ENCODE peak calls at places on chromosomes 2 and 18, in five cellular contexts. One of them, this sample, is unnamed. For H3K36me3 and H3K27me3, the result is how much of the 10 kb centered on the place peaks cover.

GRCh38 chr2:64036343-64036742 is 17.1 kb upstream of the VPS54 start:
- DNase-seq in tibial nerve: no peak
- DNase-seq in aorta: no peak
- DNase-seq in astrocyte: peak
- DNase-seq in Karpas-422: no peak
- DNase-seq in this sample: no peak

GRCh38 chr2:113039675-113040074 is 13.0 kb downstream of the IL36B start:
- DNase-seq in tibial nerve: no peak
- DNase-seq in aorta: no peak
- DNase-seq in astrocyte: no peak
- DNase-seq in Karpas-422: no peak
- DNase-seq in this sample: no peak

GRCh38 chr2:102619414-102620319 is at the start of gene SLC9A2:
- DNase-seq in astrocyte: peak
- DNase-seq in aorta: no peak
- DNase-seq in Karpas-422: no peak
- DNase-seq in tibial nerve: no peak
- DNase-seq in this sample: peak

GRCh38 chr2:230849633-230850357 is 14.9 kb upstream of the ITM2C start:
- DNase-seq in Karpas-422: peak
- DNase-seq in tibial nerve: no peak
- DNase-seq in aorta: no peak
- DNase-seq in astrocyte: no peak
- DNase-seq in this sample: peak

GRCh38 chr2:25276569-25277465 is 64.9 kb downstream of the DNMT3A start:
- DNase-seq in Karpas-422: peak
- DNase-seq in aorta: peak
- DNase-seq in tibial nerve: peak
- DNase-seq in astrocyte: no peak
- DNase-seq in this sample: no peak

GRCh38 chr2:53633441-53633840 is 134.2 kb upstream of the CHAC2 start:
- DNase-seq in Karpas-422: no peak
- DNase-seq in aorta: no peak
- DNase-seq in astrocyte: peak
- DNase-seq in tibial nerve: no peak
- DNase-seq in this sample: no peak

GRCh38 chr2:191666733-191667132 is 11.2 kb upstream of the NABP1 start:
- DNase-seq in aorta: no peak
- DNase-seq in tibial nerve: no peak
- DNase-seq in astrocyte: peak
- DNase-seq in Karpas-422: no peak
- DNase-seq in this sample: no peak

GRCh38 chr2:30958571-30959220 is 151.4 kb upstream of the CAPN13 start:
- DNase-seq in tibial nerve: no peak
- DNase-seq in astrocyte: no peak
- DNase-seq in Karpas-422: no peak
- DNase-seq in aorta: no peak
- DNase-seq in this sample: no peak

GRCh38 chr2:46299365-46300263 is 2.4 kb downstream of the EPAS1 start:
- DNase-seq in aorta: peak
- DNase-seq in astrocyte: peak
- DNase-seq in tibial nerve: peak
- DNase-seq in Karpas-422: no peak
- DNase-seq in this sample: peak

GRCh38 chr2:178282075-178282474 is 87.8 kb downstream of the OSBPL6 start:
- DNase-seq in tibial nerve: no peak
- DNase-seq in aorta: no peak
- DNase-seq in Karpas-422: no peak
- DNase-seq in astrocyte: peak
- DNase-seq in this sample: no peak

GRCh38 chr2:169038338-169038757 is 7.2 kb upstream of the ABCB11 start:
- DNase-seq in aorta: no peak
- DNase-seq in astrocyte: peak
- DNase-seq in Karpas-422: peak
- DNase-seq in tibial nerve: no peak
- DNase-seq in this sample: no peak

GRCh38 chr2:237026981-237027711 is 58.5 kb upstream of the COPS8 start:
- DNase-seq in astrocyte: peak
- DNase-seq in Karpas-422: peak
- DNase-seq in tibial nerve: peak
- DNase-seq in aorta: peak
- DNase-seq in this sample: peak

GRCh38 chr2:166239548-166239947 is 111.7 kb upstream of the SCN1A start:
- DNase-seq in astrocyte: peak
- DNase-seq in aorta: no peak
- DNase-seq in Karpas-422: no peak
- DNase-seq in tibial nerve: no peak
- DNase-seq in this sample: peak

GRCh38 chr2:216298719-216299118 is 73.6 kb downstream of the MARCHF4 start:
- DNase-seq in Karpas-422: no peak
- DNase-seq in tibial nerve: no peak
- DNase-seq in astrocyte: peak
- DNase-seq in aorta: no peak
- DNase-seq in this sample: peak

GRCh38 chr2:122873951-122874350 is 1118.5 kb downstream of the TSN start:
- DNase-seq in astrocyte: no peak
- DNase-seq in Karpas-422: no peak
- DNase-seq in tibial nerve: no peak
- DNase-seq in aorta: no peak
- DNase-seq in this sample: no peak

GRCh38 chr18:49031511-49032188 is 80.9 kb upstream of the SMAD7 start:
- DNase-seq in tibial nerve: no peak
- DNase-seq in Karpas-422: no peak
- DNase-seq in aorta: no peak
- DNase-seq in astrocyte: no peak
- DNase-seq in this sample: no peak

GRCh38 chr2:211867845-211868361 is 670.7 kb downstream of the ERBB4 start:
- DNase-seq in aorta: no peak
- DNase-seq in astrocyte: peak
- DNase-seq in tibial nerve: no peak
- DNase-seq in Karpas-422: no peak
- DNase-seq in this sample: no peak

GRCh38 chr2:40103163-40103562 is 324.1 kb upstream of the THUMPD2 start:
- DNase-seq in aorta: no peak
- DNase-seq in Karpas-422: no peak
- DNase-seq in tibial nerve: no peak
- DNase-seq in astrocyte: peak
- DNase-seq in this sample: no peak

GRCh38 chr2:240831594-240832204 is 11.7 kb upstream of the KIF1A start:
- DNase-seq in tibial nerve: no peak
- DNase-seq in Karpas-422: no peak
- DNase-seq in astrocyte: no peak
- DNase-seq in aorta: no peak
- DNase-seq in this sample: no peak

GRCh38 chr2:240833724-240834285 is 13.8 kb upstream of the KIF1A start:
- DNase-seq in Karpas-422: no peak
- DNase-seq in aorta: no peak
- DNase-seq in astrocyte: no peak
- DNase-seq in tibial nerve: no peak
- DNase-seq in this sample: no peak

GRCh38 chr2:240832816-240833497 is 12.9 kb upstream of the KIF1A start:
- DNase-seq in tibial nerve: no peak
- DNase-seq in aorta: no peak
- DNase-seq in Karpas-422: no peak
- DNase-seq in astrocyte: no peak
- DNase-seq in this sample: no peak

GRCh38 chr2:240834377-240834975 is 14.5 kb upstream of the KIF1A start:
- DNase-seq in aorta: no peak
- DNase-seq in tibial nerve: no peak
- DNase-seq in Karpas-422: no peak
- DNase-seq in astrocyte: no peak
- DNase-seq in this sample: no peak

DNA sequence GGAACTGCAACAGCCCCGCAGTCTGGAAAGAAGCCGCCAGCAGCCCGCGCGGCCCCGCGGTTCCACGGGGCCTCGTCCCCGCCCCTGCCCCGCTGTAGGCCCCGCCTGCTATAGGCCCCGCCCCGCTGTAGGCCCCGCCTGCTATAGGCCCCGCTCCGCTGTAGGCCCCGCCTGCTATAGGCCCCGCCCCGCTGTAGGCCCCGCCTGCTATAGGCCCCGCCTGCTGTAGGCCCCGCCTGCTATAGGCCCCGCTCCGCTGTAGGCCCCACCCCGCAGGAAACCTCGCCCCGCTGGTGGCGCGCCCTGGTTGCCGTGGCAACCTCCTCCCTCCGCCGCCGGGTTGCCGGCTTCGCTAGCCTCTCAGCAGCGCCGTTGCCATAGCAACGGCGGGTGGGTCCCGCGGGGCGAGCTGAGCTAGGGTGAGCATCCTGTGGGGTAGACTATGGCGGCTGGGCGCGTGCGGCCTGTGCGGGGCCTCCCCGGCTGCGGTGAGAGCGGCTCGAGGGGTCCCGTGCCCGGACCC is 12.2 kb upstream of the KIF1A start:
- DNase-seq in astrocyte: peak
- DNase-seq in tibial nerve: peak
- DNase-seq in aorta: peak
- DNase-seq in Karpas-422: peak
- DNase-seq in this sample: peak
- H3K4me3 ChIP-seq in astrocyte: peak
- H3K4me3 ChIP-seq in tibial nerve: peak
- H3K4me3 ChIP-seq in aorta: no peak
- H3K4me3 ChIP-seq in Karpas-422: no peak
- H3K4me3 ChIP-seq in this sample: peak

GRCh38 chr18:26443853-26444252 is 104.5 kb downstream of the KCTD1 start:
- DNase-seq in astrocyte: no peak
- DNase-seq in aorta: no peak
- DNase-seq in Karpas-422: no peak
- DNase-seq in tibial nerve: no peak
- DNase-seq in this sample: no peak

GRCh38 chr18:26442139-26442538 is 106.2 kb downstream of the KCTD1 start:
- DNase-seq in astrocyte: peak
- DNase-seq in aorta: no peak
- DNase-seq in Karpas-422: no peak
- DNase-seq in tibial nerve: no peak
- DNase-seq in this sample: peak

GRCh38 chr18:26439537-26439936 is 108.8 kb downstream of the KCTD1 start:
- DNase-seq in astrocyte: no peak
- DNase-seq in Karpas-422: no peak
- DNase-seq in aorta: no peak
- DNase-seq in tibial nerve: no peak
- DNase-seq in this sample: no peak

GRCh38 chr18:26438980-26439379 is 109.4 kb downstream of the KCTD1 start:
- DNase-seq in astrocyte: no peak
- DNase-seq in Karpas-422: peak
- DNase-seq in aorta: no peak
- DNase-seq in tibial nerve: no peak
- DNase-seq in this sample: no peak

DNA sequence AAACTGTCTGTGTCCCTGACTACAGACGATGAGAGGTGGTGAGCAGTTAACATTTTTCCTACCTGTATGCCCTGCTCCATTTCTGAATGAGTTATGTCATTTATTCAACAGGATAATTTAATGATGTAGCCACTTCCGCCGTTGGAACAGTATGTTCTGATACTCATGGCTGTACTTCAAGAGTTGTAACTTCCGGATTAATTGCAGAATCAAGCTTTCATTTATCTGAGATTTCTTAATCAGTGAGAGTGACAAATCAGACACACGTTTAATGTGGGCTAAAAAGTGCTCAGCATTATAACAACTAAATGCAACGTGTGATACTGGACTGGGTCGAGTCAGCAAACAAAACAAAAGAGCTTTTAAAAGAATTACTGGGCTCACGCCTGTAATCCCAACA is 107.7 kb downstream of the KCTD1 start:
- DNase-seq in tibial nerve: no peak
- DNase-seq in Karpas-422: peak
- DNase-seq in astrocyte: no peak
- DNase-seq in aorta: no peak
- DNase-seq in this sample: no peak
- H3K36me3 ChIP-seq in tibial nerve: under half
- H3K36me3 ChIP-seq in Karpas-422: under half
- H3K36me3 ChIP-seq in astrocyte: under half
- H3K36me3 ChIP-seq in aorta: under half
- H3K36me3 ChIP-seq in this sample: under half

GRCh38 chr18:59639821-59640220 is 57.4 kb downstream of the CCBE1 start:
- DNase-seq in astrocyte: no peak
- DNase-seq in Karpas-422: no peak
- DNase-seq in aorta: no peak
- DNase-seq in tibial nerve: no peak
- DNase-seq in this sample: no peak
- H3K27me3 ChIP-seq in astrocyte: under half
- H3K27me3 ChIP-seq in Karpas-422: under half
- H3K27me3 ChIP-seq in aorta: under half
- H3K27me3 ChIP-seq in tibial nerve: under half
- H3K27me3 ChIP-seq in this sample: under half

GRCh38 chr2:27094353-27094984 is 7.9 kb downstream of the KHK start:
- DNase-seq in aorta: no peak
- DNase-seq in tibial nerve: no peak
- DNase-seq in Karpas-422: no peak
- DNase-seq in astrocyte: no peak
- DNase-seq in this sample: no peak

GRCh38 chr2:27091746-27092695 is 5.4 kb downstream of the KHK start:
- DNase-seq in tibial nerve: no peak
- DNase-seq in astrocyte: no peak
- DNase-seq in aorta: peak
- DNase-seq in Karpas-422: no peak
- DNase-seq in this sample: no peak

GRCh38 chr2:27092696-27093429 is 6.3 kb downstream of the KHK start:
- DNase-seq in aorta: peak
- DNase-seq in tibial nerve: no peak
- DNase-seq in Karpas-422: no peak
- DNase-seq in astrocyte: no peak
- DNase-seq in this sample: no peak

GRCh38 chr2:27095427-27095744 is 8.8 kb downstream of the KHK start:
- DNase-seq in astrocyte: no peak
- DNase-seq in tibial nerve: no peak
- DNase-seq in aorta: no peak
- DNase-seq in Karpas-422: no peak
- DNase-seq in this sample: no peak

DNA sequence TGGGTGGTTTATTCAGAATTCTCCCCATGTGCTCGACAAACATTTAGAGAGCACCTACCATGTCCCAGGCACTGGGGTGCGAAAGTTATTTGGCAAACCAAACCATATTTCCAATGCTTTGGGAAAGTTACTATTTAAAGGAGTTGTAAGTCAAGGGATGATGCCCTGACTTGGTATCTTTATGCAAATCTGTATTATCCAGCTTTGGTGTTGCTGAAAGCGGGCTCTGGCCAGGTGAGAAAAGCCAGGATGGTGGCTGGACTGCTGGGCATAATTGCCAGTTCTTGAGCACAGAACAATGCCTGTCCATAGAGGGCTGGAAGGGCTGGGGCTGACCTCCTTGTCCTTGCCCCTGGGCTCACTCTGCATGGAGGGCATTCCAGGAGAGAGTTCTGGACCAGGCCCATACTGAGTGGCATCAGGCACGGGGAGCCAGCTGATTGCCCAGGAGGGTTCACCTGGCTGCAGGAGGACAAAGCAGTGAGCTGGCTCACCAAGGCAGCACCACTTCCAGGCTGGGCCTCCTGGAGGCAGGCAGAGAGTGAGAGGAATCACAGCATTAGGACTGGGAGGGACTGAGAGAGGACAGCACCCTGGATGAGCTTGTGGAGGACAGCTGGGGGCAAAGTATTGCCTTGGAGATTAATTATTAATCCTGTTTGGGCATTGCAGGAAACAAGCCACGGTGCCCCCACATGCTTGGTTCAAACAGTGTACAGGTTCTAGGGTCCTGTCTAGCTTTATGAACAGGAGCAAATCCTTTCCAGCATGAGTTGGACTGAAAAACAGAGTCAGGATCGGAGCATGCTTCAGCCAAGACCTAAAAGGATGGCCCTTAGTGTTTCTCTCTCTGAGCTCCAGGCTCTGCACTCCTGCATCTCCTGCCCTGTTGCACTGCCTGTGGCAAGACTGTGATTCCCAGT is 7.1 kb downstream of the KHK start:
- DNase-seq in Karpas-422: no peak
- DNase-seq in astrocyte: no peak
- DNase-seq in aorta: peak
- DNase-seq in tibial nerve: no peak
- DNase-seq in this sample: no peak
- H3K4me3 ChIP-seq in Karpas-422: no peak
- H3K4me3 ChIP-seq in astrocyte: no peak
- H3K4me3 ChIP-seq in aorta: no peak
- H3K4me3 ChIP-seq in tibial nerve: no peak
- H3K4me3 ChIP-seq in this sample: no peak

This sample was measured in MG63.